ENCODE peak calls at places on chromosomes 7 and 10, in four cellular contexts. R is HCT116, X is HepG2, T is K562. M is an unnamed sample.

GRCh38 chr7:73986158-73986631 is 41.8 kb upstream of the ELN start:
- DNase-seq in X (no peak), R (no peak), T (no peak), M (no peak)

GRCh38 chr10:118543714-118544400 is 51.6 kb downstream of the PRLHR start:
- DNase-seq in R (peak), T (peak), X (peak), M (peak)

GRCh38 chr7:2529161-2530075 is 9.8 kb downstream of the LFNG start:
- DNase-seq in T (no peak), R (no peak), X (no peak), M (no peak)

GRCh38 chr10:29646238-29646902 is 11.6 kb upstream of the SVIL start:
- DNase-seq in X (no peak), R (no peak), T (no peak), M (no peak)

GRCh38 chr7:120725376-120726039 is 132.4 kb downstream of the TSPAN12 start:
- DNase-seq in R (peak), X (peak), T (peak), M (no peak)

GRCh38 chr10:75438275-75438674 is 6.9 kb downstream of the LRMDA start:
- DNase-seq in T (no peak), R (no peak), X (peak), M (no peak)

GRCh38 chr7:7554021-7554432 is 12.7 kb upstream of the MIOS start:
- DNase-seq in R (no peak), X (no peak), T (no peak), M (no peak)

GRCh38 chr10:15877836-15878576 is 17.7 kb upstream of the MINDY3 start:
- DNase-seq in T (peak), R (no peak), X (peak), M (no peak)

GRCh38 chr7:25952277-25953057 is 199.5 kb upstream of the NFE2L3 start:
- DNase-seq in R (no peak), T (no peak), X (peak), M (no peak)

GRCh38 chr10:102603946-102604345 is 40.3 kb upstream of the TRIM8 start:
- DNase-seq in T (no peak), R (no peak), X (no peak), M (no peak)
- H3K4me3 ChIP-seq in T (no peak), R (peak), X (no peak), M (no peak)

DNA sequence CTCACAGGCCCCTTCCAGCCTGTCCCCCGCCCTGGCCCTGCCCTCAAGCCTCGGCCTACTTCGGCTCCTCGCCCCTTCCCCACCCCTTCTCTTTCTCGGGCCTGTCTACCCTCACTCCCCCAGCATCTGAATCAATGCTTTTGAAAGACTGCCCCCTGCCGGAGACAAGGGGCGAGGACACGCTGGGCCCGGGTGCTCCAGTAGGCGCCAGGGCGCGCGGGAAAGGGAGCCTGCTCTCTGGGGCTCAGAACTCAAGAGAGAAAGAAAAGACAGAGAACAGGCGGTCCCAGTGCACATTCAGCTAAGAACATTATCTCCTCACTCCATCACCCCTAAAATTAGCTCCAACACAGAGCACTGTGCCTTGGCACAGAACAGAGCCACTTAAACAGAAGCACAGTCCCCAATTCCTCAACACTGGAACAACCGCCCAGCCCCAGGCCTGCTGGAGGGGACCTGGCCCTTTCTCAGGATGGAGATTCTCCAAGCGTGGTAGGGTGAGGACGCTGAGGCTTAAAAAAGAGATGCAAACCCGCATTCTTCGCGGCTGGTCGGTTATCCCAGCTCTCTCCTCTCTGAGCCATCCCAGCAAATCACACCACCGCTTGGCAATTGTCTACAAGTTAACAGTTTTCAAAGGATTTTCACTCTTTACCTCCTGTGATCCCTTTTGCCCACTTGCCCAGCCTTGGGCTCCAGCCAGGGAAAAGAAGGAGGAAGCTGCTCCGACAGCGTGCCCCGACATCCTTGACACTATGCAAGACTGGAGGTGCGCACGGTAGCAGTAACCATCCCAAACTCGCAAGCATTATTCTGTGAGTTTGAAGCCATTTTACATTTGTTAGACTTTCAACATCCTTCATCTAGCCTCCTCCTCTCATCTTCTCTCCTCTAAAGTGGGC is 2.1 kb downstream of the GIGYF1 start:
- DNase-seq in T (peak), X (peak), R (no peak), M (no peak)
- TF ChIP-seq TCF7L2 in T (no peak), X (no peak), R (no peak), M (no peak)

GRCh38 chr7:29564455-29565185 is 985 bp downstream of the PRR15 start:
- DNase-seq in X (peak), R (no peak), T (no peak), M (no peak)
- H3K4me3 ChIP-seq in X (peak), R (peak), T (no peak), M (peak)

DNA sequence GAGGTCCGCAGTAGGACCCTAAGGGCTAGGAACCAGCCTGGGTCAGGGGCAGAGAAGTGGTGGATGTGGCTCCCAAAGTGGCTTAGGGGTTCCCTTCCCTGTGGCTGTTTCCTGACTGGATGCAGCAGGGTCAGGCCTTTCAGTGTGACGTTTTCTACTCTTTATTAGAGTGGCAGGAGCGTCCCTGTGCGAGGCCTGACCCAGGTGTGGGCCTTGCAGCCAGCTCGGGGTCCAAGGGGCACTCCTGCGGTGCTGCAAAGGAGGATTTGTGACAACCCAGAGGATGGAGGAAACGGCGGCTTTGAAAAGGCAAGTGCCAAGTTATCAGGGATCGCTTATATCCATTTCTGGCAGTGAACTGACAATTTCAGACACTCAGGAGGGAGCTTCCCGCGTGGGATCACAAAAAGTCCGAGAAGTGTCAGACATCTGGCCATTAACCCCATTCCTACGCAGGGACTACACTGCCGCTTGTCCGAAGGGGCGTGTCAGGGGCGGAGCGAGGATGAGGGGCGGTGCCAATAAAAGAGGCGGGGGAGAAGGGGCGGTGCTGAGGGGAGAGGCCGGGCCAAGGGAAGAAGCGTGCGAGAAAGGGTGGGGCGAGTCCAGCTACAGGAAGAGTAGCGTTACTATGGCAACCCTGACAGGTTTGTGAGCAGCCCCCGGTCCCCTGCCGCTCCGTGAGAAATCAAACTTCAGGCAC is 98.8 kb upstream of the ZNF722 start:
- DNase-seq in T (peak), R (no peak), X (no peak), M (no peak)
- TF ChIP-seq TCF7L2 in T (no peak), R (no peak), X (no peak), M (no peak)

DNA sequence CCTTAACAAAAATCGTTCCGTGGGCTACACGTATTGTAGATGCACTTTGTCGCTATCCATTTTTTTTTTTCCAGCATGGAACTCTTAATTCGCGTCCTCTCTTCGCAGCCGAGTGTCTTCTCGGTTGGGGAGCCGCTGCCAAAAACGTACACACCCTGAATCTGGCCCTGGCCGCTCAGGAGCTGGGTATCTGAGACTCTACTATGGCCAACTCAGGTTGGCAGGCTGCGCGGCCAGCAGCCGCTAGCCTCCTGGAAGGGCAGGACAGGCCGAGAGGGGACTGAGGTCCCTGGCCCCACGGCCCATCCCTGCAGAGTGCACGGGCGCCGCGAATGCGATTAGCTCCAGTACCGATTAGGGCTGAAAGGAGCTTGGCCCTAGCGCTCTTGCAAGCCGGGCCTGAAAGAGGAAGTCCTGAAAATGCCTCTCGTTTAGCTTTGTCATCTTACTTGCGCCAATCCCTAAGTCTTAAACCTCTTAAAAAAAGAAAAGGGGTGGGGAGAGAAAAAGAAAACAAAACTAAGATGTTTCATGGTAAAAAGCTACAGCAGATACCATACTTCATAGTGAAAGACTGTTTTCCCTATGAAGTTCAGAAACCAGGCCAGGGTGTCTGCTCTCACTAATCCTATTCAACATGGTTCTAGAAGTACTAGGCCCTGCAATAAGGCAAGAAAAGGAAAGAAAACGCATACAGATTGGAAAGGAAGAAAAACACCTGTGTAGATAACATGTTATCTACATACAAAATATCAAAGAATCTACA is 113.2 kb upstream of the RHEB start:
- DNase-seq in T (peak), R (no peak), X (no peak), M (no peak)
- H3K4me3 ChIP-seq in T (peak), R (peak), X (no peak), M (peak)

M was measured in Panc1.